ENCODE peak calls at places on chromosomes 12 and 14, in five cellular contexts. K is stimulated activated CD8-positive, alpha-beta memory T cell treated with anti-CD3 and anti-CD28 coated beads, Interleukin-2, amount 100 ng/mL, for 48 hours; F is NT2/D1; L is adipocyte; T is CD8-positive, alpha-beta memory T cell. Z is an unnamed sample.
A peak's percentile ranks its signal among the peaks of the same experiment; 100 is the strongest.

GRCh38 chr14:60266021-60266937 is 17.3 kb downstream of the PPM1A start:
- DNase-seq in K (no peak), F (no peak), L (no peak), T (no peak), Z (peak; percentile 32)

GRCh38 chr12:27635349-27635972 is 60.8 kb upstream of the REP15 start:
- DNase-seq in K (no peak), F (peak; percentile 38), L (peak; percentile 86), T (no peak), Z (peak; percentile 27)

GRCh38 chr12:46652692-46653091 is 173.1 kb downstream of the SLC38A4 start:
- DNase-seq in K (no peak), F (no peak), L (no peak), T (no peak), Z (no peak)

GRCh38 chr14:52391866-52392600 is 77.9 kb downstream of the PTGER2 start:
- DNase-seq in K (no peak), F (no peak), L (peak; percentile 81), T (no peak), Z (no peak)

GRCh38 chr14:72961579-72962335 is 35.5 kb downstream of the DCAF4 start:
- DNase-seq in K (no peak), F (no peak), L (peak; percentile 15), T (no peak), Z (no peak)

GRCh38 chr14:105092912-105093425 is 27.7 kb upstream of the GPR132 start:
- DNase-seq in K (peak; percentile 48), F (no peak), L (peak; percentile 80), T (peak; percentile 53), Z (no peak)

GRCh38 chr12:104650541-104650940 is 193.8 kb downstream of the CHST11 start:
- DNase-seq in K (no peak), F (no peak), L (no peak), T (no peak), Z (no peak)

GRCh38 chr14:69652942-69653680 is 41.7 kb downstream of the SUSD6 start:
- DNase-seq in K (no peak), F (no peak), L (no peak), T (no peak), Z (no peak)

GRCh38 chr14:102323102-102323501 is 3.6 kb downstream of the ZNF839 start:
- DNase-seq in K (no peak), F (no peak), L (peak; percentile 96), T (no peak), Z (peak; percentile 1)

GRCh38 chr12:105986779-105987686 is 151.7 kb downstream of the NUAK1 start:
- DNase-seq in K (no peak), F (no peak), L (peak; percentile 59), T (no peak), Z (no peak)

GRCh38 chr14:105397350-105397931 is 897 bp upstream of the TEX22 start:
- DNase-seq in K (no peak), F (no peak), L (no peak), T (no peak), Z (no peak)

GRCh38 chr12:291153-291723 is 28.6 kb upstream of the SLC6A13 start:
- DNase-seq in K (no peak), F (no peak), L (peak; percentile 15), T (no peak), Z (no peak)

GRCh38 chr12:69405466-69405865 is 45.9 kb downstream of the YEATS4 start:
- DNase-seq in K (no peak), F (no peak), L (peak; percentile 96), T (no peak), Z (no peak)

GRCh38 chr14:98958048-98959031 is 313.7 kb downstream of the BCL11B start:
- DNase-seq in K (no peak), F (no peak), L (no peak), T (no peak), Z (peak; percentile 5)

GRCh38 chr12:28209782-28210181 is 19.5 kb downstream of the CCDC91 start:
- DNase-seq in K (no peak), F (no peak), L (no peak), T (no peak), Z (no peak)

GRCh38 chr12:93570552-93571359 is 1.7 kb upstream of the SOCS2 start:
- DNase-seq in K (peak; percentile 86), F (peak; percentile 86), L (peak; percentile 96), T (peak; percentile 70), Z (peak; percentile 79)

GRCh38 chr14:65910108-65910507 is 497.6 kb downstream of the FUT8 start:
- DNase-seq in K (no peak), F (no peak), L (peak; percentile 25), T (no peak), Z (no peak)

GRCh38 chr14:31930070-31930469 is 147.0 kb upstream of the ARHGAP5 start:
- DNase-seq in K (no peak), F (no peak), L (no peak), T (no peak), Z (no peak)

GRCh38 chr14:52834440-52834842 is 43.0 kb upstream of the GNPNAT1 start:
- DNase-seq in K (no peak), F (no peak), L (peak; percentile 89), T (no peak), Z (peak; percentile 23)

GRCh38 chr14:99982449-99983250 is 82.6 kb upstream of the EVL start:
- DNase-seq in K (peak; percentile 39), F (peak; percentile 39), L (peak; percentile 85), T (peak; percentile 47), Z (peak; percentile 80)

GRCh38 chr14:56116128-56116900 is 1.9 kb upstream of the PELI2 start:
- DNase-seq in K (no peak), F (no peak), L (no peak), T (no peak), Z (no peak)

GRCh38 chr12:3205742-3206519 is 128.8 kb downstream of the TSPAN9 start:
- DNase-seq in K (no peak), F (no peak), L (no peak), T (no peak), Z (no peak)

GRCh38 chr12:19223695-19224094 is 94.2 kb downstream of the PLEKHA5 start:
- DNase-seq in K (no peak), F (no peak), L (peak; percentile 74), T (no peak), Z (no peak)

GRCh38 chr12:126762150-126762549 is 1504.8 kb upstream of the TMEM132C start:
- DNase-seq in K (no peak), F (no peak), L (no peak), T (no peak), Z (no peak)

GRCh38 chr12:122062832-122063690 is 15.5 kb upstream of the MLXIP start:
- DNase-seq in K (no peak), F (no peak), L (peak; percentile 69), T (no peak), Z (no peak)

GRCh38 chr12:14651371-14651770 is 45.0 kb downstream of the GUCY2C start:
- DNase-seq in K (no peak), F (no peak), L (no peak), T (no peak), Z (no peak)

GRCh38 chr12:45051490-45052105 is 699 bp upstream of the DBX2 start:
- DNase-seq in K (no peak), F (no peak), L (peak; percentile 11), T (no peak), Z (peak; percentile 57)

GRCh38 chr14:59481407-59482119 is 2.6 kb downstream of the L3HYPDH start:
- DNase-seq in K (no peak), F (no peak), L (peak; percentile 88), T (no peak), Z (no peak)

GRCh38 chr12:26043139-26044006 is 81.5 kb downstream of the BHLHE41 start:
- DNase-seq in K (no peak), F (no peak), L (no peak), T (no peak), Z (no peak)